ENCODE peak calls at places on chromosomes 5 and 9, in eight cellular contexts. One of them, this sample, is unnamed.

GRCh38 chr5:80238078-80238477 is 17.8 kb downstream of the SERINC5 start:
- DNase-seq in BJ: no peak
- DNase-seq in fibroblast of pulmonary artery: no peak
- DNase-seq in lung: no peak
- DNase-seq in AG04450: no peak
- DNase-seq in ovary: no peak
- DNase-seq in lower lobe of right lung: no peak
- DNase-seq in CD8-positive, alpha-beta T cell: no peak
- DNase-seq in this sample: no peak

GRCh38 chr5:69414885-69415583 is at the start of gene MARVELD2:
- DNase-seq in fibroblast of pulmonary artery: peak; percentile 31
- DNase-seq in lung: peak; percentile 91
- DNase-seq in lower lobe of right lung: peak; percentile 96
- DNase-seq in ovary: peak; percentile 36
- DNase-seq in AG04450: no peak
- DNase-seq in BJ: no peak
- DNase-seq in CD8-positive, alpha-beta T cell: peak; percentile 56
- DNase-seq in this sample: no peak

GRCh38 chr5:62183727-62184126 is 122.3 kb upstream of the KIF2A start:
- DNase-seq in BJ: no peak
- DNase-seq in lung: no peak
- DNase-seq in fibroblast of pulmonary artery: no peak
- DNase-seq in ovary: no peak
- DNase-seq in CD8-positive, alpha-beta T cell: no peak
- DNase-seq in AG04450: no peak
- DNase-seq in lower lobe of right lung: no peak
- DNase-seq in this sample: no peak

GRCh38 chr5:179827684-179828083 is 7.0 kb downstream of the SQSTM1 start:
- DNase-seq in BJ: no peak
- DNase-seq in CD8-positive, alpha-beta T cell: no peak
- DNase-seq in AG04450: no peak
- DNase-seq in lung: no peak
- DNase-seq in fibroblast of pulmonary artery: no peak
- DNase-seq in ovary: no peak
- DNase-seq in lower lobe of right lung: peak; percentile 75
- DNase-seq in this sample: no peak

GRCh38 chr5:75053286-75054109 is 1.1 kb upstream of the GCNT4 start:
- DNase-seq in CD8-positive, alpha-beta T cell: peak; percentile 76
- DNase-seq in lower lobe of right lung: peak; percentile 71
- DNase-seq in fibroblast of pulmonary artery: peak; percentile 74
- DNase-seq in lung: peak; percentile 61
- DNase-seq in ovary: peak; percentile 68
- DNase-seq in BJ: no peak
- DNase-seq in AG04450: no peak
- DNase-seq in this sample: peak; percentile 41

GRCh38 chr9:110058304-110058953 is 149.5 kb downstream of the C9orf152 start:
- DNase-seq in lower lobe of right lung: no peak
- DNase-seq in CD8-positive, alpha-beta T cell: peak; percentile 52
- DNase-seq in lung: peak; percentile 46
- DNase-seq in AG04450: no peak
- DNase-seq in ovary: no peak
- DNase-seq in fibroblast of pulmonary artery: peak; percentile 69
- DNase-seq in BJ: no peak
- DNase-seq in this sample: no peak

GRCh38 chr5:111463304-111463703 is 49.0 kb downstream of the STARD4 start:
- DNase-seq in CD8-positive, alpha-beta T cell: no peak
- DNase-seq in ovary: no peak
- DNase-seq in lower lobe of right lung: no peak
- DNase-seq in BJ: no peak
- DNase-seq in fibroblast of pulmonary artery: no peak
- DNase-seq in AG04450: no peak
- DNase-seq in lung: no peak
- DNase-seq in this sample: no peak

GRCh38 chr5:60677831-60678664 is 21.9 kb downstream of the DEPDC1B start:
- DNase-seq in lung: no peak
- DNase-seq in ovary: no peak
- DNase-seq in CD8-positive, alpha-beta T cell: no peak
- DNase-seq in BJ: no peak
- DNase-seq in lower lobe of right lung: no peak
- DNase-seq in fibroblast of pulmonary artery: peak; percentile 80
- DNase-seq in AG04450: no peak
- DNase-seq in this sample: no peak

GRCh38 chr5:54309751-54310432 is 481 bp downstream of the ARL15 start:
- DNase-seq in BJ: no peak
- DNase-seq in AG04450: no peak
- DNase-seq in CD8-positive, alpha-beta T cell: peak; percentile 61
- DNase-seq in ovary: peak; percentile 30
- DNase-seq in lower lobe of right lung: peak; percentile 65
- DNase-seq in lung: peak; percentile 35
- DNase-seq in fibroblast of pulmonary artery: peak; percentile 20
- DNase-seq in this sample: no peak

GRCh38 chr9:4099961-4100360 is 199.9 kb downstream of the GLIS3 start:
- DNase-seq in CD8-positive, alpha-beta T cell: no peak
- DNase-seq in AG04450: no peak
- DNase-seq in ovary: no peak
- DNase-seq in lower lobe of right lung: no peak
- DNase-seq in BJ: peak; percentile 69
- DNase-seq in lung: no peak
- DNase-seq in fibroblast of pulmonary artery: peak; percentile 63
- DNase-seq in this sample: peak; percentile 95

GRCh38 chr5:40291338-40291737 is 388.4 kb upstream of the PTGER4 start:
- DNase-seq in fibroblast of pulmonary artery: peak; percentile 35
- DNase-seq in lower lobe of right lung: no peak
- DNase-seq in BJ: no peak
- DNase-seq in AG04450: no peak
- DNase-seq in lung: no peak
- DNase-seq in CD8-positive, alpha-beta T cell: no peak
- DNase-seq in ovary: no peak
- DNase-seq in this sample: peak; percentile 2

GRCh38 chr5:127562252-127562651 is 44.8 kb downstream of the PRRC1 start:
- DNase-seq in lower lobe of right lung: no peak
- DNase-seq in AG04450: no peak
- DNase-seq in lung: no peak
- DNase-seq in BJ: no peak
- DNase-seq in ovary: no peak
- DNase-seq in CD8-positive, alpha-beta T cell: no peak
- DNase-seq in fibroblast of pulmonary artery: peak; percentile 31
- DNase-seq in this sample: no peak

GRCh38 chr5:142014911-142015584 is 2.2 kb upstream of the GNPDA1 start:
- DNase-seq in fibroblast of pulmonary artery: peak; percentile 70
- DNase-seq in CD8-positive, alpha-beta T cell: no peak
- DNase-seq in BJ: no peak
- DNase-seq in lung: no peak
- DNase-seq in AG04450: no peak
- DNase-seq in ovary: no peak
- DNase-seq in lower lobe of right lung: no peak
- DNase-seq in this sample: peak; percentile 8

GRCh38 chr5:87733918-87734317 is 321.2 kb upstream of the CCNH start:
- DNase-seq in AG04450: no peak
- DNase-seq in lung: no peak
- DNase-seq in ovary: no peak
- DNase-seq in CD8-positive, alpha-beta T cell: no peak
- DNase-seq in lower lobe of right lung: no peak
- DNase-seq in BJ: no peak
- DNase-seq in fibroblast of pulmonary artery: no peak
- DNase-seq in this sample: no peak

GRCh38 chr9:93054758-93055704 is 3.5 kb upstream of the SUSD3 start:
- DNase-seq in ovary: no peak
- DNase-seq in lower lobe of right lung: no peak
- DNase-seq in CD8-positive, alpha-beta T cell: no peak
- DNase-seq in lung: no peak
- DNase-seq in AG04450: no peak
- DNase-seq in fibroblast of pulmonary artery: no peak
- DNase-seq in BJ: no peak
- DNase-seq in this sample: no peak

GRCh38 chr5:78060421-78060820 is 234.1 kb downstream of the AP3B1 start:
- DNase-seq in lower lobe of right lung: no peak
- DNase-seq in CD8-positive, alpha-beta T cell: no peak
- DNase-seq in BJ: no peak
- DNase-seq in AG04450: peak; percentile 15
- DNase-seq in fibroblast of pulmonary artery: peak; percentile 30
- DNase-seq in ovary: no peak
- DNase-seq in lung: no peak
- DNase-seq in this sample: no peak

GRCh38 chr5:173890195-173890951 is 2.2 kb downstream of the CPEB4 start:
- DNase-seq in fibroblast of pulmonary artery: peak; percentile 55
- DNase-seq in AG04450: no peak
- DNase-seq in lung: no peak
- DNase-seq in ovary: peak; percentile 44
- DNase-seq in CD8-positive, alpha-beta T cell: no peak
- DNase-seq in lower lobe of right lung: no peak
- DNase-seq in BJ: no peak
- DNase-seq in this sample: no peak

GRCh38 chr5:139655727-139656271 is 7.7 kb downstream of the CXXC5 start:
- DNase-seq in fibroblast of pulmonary artery: no peak
- DNase-seq in CD8-positive, alpha-beta T cell: no peak
- DNase-seq in AG04450: no peak
- DNase-seq in ovary: no peak
- DNase-seq in lower lobe of right lung: peak; percentile 75
- DNase-seq in BJ: no peak
- DNase-seq in lung: no peak
- DNase-seq in this sample: no peak

GRCh38 chr5:65925601-65926275 is 637 bp upstream of the ERBIN start:
- DNase-seq in lung: peak; percentile 80
- DNase-seq in BJ: peak; percentile 43
- DNase-seq in fibroblast of pulmonary artery: peak; percentile 90
- DNase-seq in ovary: peak; percentile 87
- DNase-seq in lower lobe of right lung: peak; percentile 85
- DNase-seq in AG04450: peak; percentile 50
- DNase-seq in CD8-positive, alpha-beta T cell: no peak
- DNase-seq in this sample: peak; percentile 60

GRCh38 chr5:56112526-56113121 is 117.9 kb upstream of the IL6ST start:
- DNase-seq in BJ: peak; percentile 96
- DNase-seq in fibroblast of pulmonary artery: peak; percentile 43
- DNase-seq in lung: no peak
- DNase-seq in lower lobe of right lung: no peak
- DNase-seq in CD8-positive, alpha-beta T cell: no peak
- DNase-seq in ovary: no peak
- DNase-seq in AG04450: no peak
- DNase-seq in this sample: no peak

GRCh38 chr9:106880863-106881262 is 17.9 kb downstream of the ZNF462 start:
- DNase-seq in AG04450: no peak
- DNase-seq in CD8-positive, alpha-beta T cell: no peak
- DNase-seq in lung: no peak
- DNase-seq in BJ: no peak
- DNase-seq in ovary: no peak
- DNase-seq in fibroblast of pulmonary artery: peak; percentile 64
- DNase-seq in lower lobe of right lung: no peak
- DNase-seq in this sample: no peak

GRCh38 chr5:152378730-152379129 is 26.3 kb downstream of the NMUR2 start:
- DNase-seq in ovary: no peak
- DNase-seq in AG04450: no peak
- DNase-seq in lung: no peak
- DNase-seq in CD8-positive, alpha-beta T cell: no peak
- DNase-seq in BJ: no peak
- DNase-seq in lower lobe of right lung: no peak
- DNase-seq in fibroblast of pulmonary artery: no peak
- DNase-seq in this sample: no peak

DNA sequence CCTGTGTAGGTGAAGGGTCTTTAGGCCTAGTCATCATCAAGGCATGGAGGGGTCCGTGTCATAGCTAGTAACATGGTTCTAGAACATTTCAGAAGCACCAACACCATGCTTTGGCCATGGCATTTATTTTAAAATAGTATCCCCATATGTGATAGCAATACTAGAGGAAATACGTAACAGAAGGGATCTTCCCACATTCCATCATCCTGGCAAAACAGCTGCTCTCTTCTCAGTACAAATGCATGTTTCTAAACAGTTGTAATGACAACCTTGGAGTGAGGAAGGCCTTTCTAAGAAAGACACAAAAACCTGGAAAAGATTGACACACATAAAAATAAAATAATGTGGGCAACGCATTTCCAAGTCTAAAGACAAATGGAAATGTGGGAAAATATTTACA is 97.6 kb downstream of the GADD45G start:
- DNase-seq in ovary: no peak
- DNase-seq in lower lobe of right lung: no peak
- DNase-seq in lung: no peak
- DNase-seq in fibroblast of pulmonary artery: peak; percentile 4
- DNase-seq in BJ: no peak
- DNase-seq in AG04450: no peak
- DNase-seq in CD8-positive, alpha-beta T cell: no peak
- DNase-seq in this sample: no peak
- H3K4me3 ChIP-seq in ovary: no peak overlapping the region
- H3K4me3 ChIP-seq in lower lobe of right lung: no peak overlapping the region
- H3K4me3 ChIP-seq in lung: no peak overlapping the region
- H3K4me3 ChIP-seq in fibroblast of pulmonary artery: no peak overlapping the region
- H3K4me3 ChIP-seq in BJ: no peak overlapping the region
- H3K4me3 ChIP-seq in AG04450: no peak overlapping the region
- H3K4me3 ChIP-seq in CD8-positive, alpha-beta T cell: no peak overlapping the region
- H3K4me3 ChIP-seq in this sample: no peak overlapping the region

GRCh38 chr5:150045512-150045911 is 40.8 kb downstream of the CSF1R start:
- DNase-seq in CD8-positive, alpha-beta T cell: no peak
- DNase-seq in BJ: no peak
- DNase-seq in ovary: no peak
- DNase-seq in lower lobe of right lung: no peak
- DNase-seq in lung: no peak
- DNase-seq in AG04450: no peak
- DNase-seq in fibroblast of pulmonary artery: no peak
- DNase-seq in this sample: no peak
- TF ChIP-seq CTCF in CD8-positive, alpha-beta T cell: no peak
- TF ChIP-seq CTCF in BJ: no peak
- TF ChIP-seq CTCF in ovary: no peak
- TF ChIP-seq CTCF in lower lobe of right lung: no peak
- TF ChIP-seq CTCF in lung: no peak
- TF ChIP-seq CTCF in AG04450: no peak
- TF ChIP-seq CTCF in fibroblast of pulmonary artery: no peak
- TF ChIP-seq CTCF in this sample: no peak

DNA sequence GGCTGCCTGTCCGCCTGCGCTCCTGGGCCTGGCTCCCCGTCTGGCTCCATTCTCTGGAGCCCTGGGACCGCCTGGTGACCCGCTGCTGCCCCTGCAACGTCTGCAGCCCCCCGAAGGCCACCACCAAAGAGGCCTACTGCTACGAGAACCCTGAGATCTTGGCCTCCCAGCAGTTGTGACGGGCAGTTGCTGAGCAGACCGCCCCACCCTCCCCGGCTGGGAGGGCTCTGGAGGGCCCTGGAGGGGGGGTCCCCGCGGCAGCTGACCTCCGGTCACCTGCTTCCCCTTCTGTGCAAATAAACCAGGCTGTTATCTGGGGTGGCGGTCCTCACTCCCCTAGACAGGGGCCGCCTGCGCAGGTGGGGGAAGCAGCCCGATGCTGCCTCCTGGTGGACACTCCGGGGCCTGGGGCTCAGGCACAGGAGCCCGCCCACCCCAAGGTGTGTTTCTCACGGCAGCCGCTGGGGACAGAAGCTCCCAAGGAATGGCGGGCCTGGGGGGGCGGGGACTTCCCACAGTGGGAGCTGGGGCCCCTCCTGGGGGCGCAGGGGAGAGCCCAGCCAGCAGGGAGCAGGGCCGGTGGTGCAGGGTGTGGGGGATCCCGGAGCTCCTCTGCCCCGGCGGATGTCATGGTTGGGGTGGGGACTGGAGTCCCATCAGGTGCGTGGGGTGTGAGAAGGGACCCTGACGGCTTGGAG is 4.7 kb upstream of the TUBB4B start:
- DNase-seq in fibroblast of pulmonary artery: peak; percentile 77
- DNase-seq in CD8-positive, alpha-beta T cell: peak; percentile 94
- DNase-seq in ovary: peak; percentile 90
- DNase-seq in BJ: no peak
- DNase-seq in lung: peak; percentile 89
- DNase-seq in AG04450: peak; percentile 33
- DNase-seq in lower lobe of right lung: peak; percentile 93
- DNase-seq in this sample: no peak
- H3K4me3 ChIP-seq in fibroblast of pulmonary artery: no peak overlapping the region
- H3K4me3 ChIP-seq in CD8-positive, alpha-beta T cell: no peak overlapping the region
- H3K4me3 ChIP-seq in ovary: peak overlapping the region; percentile 25
- H3K4me3 ChIP-seq in BJ: no peak overlapping the region
- H3K4me3 ChIP-seq in lung: no peak overlapping the region
- H3K4me3 ChIP-seq in AG04450: no peak overlapping the region
- H3K4me3 ChIP-seq in lower lobe of right lung: peak overlapping the region; percentile 17
- H3K4me3 ChIP-seq in this sample: no peak overlapping the region

GRCh38 chr5:137580030-137580429 is 80.9 kb upstream of the SPOCK1 start:
- DNase-seq in fibroblast of pulmonary artery: no peak
- DNase-seq in AG04450: no peak
- DNase-seq in ovary: no peak
- DNase-seq in lung: no peak
- DNase-seq in CD8-positive, alpha-beta T cell: no peak
- DNase-seq in BJ: no peak
- DNase-seq in lower lobe of right lung: no peak
- DNase-seq in this sample: no peak
- TF ChIP-seq CTCF in fibroblast of pulmonary artery: peak; percentile 42
- TF ChIP-seq CTCF in AG04450: peak; percentile 16
- TF ChIP-seq CTCF in ovary: no peak
- TF ChIP-seq CTCF in lung: no peak
- TF ChIP-seq CTCF in CD8-positive, alpha-beta T cell: no peak
- TF ChIP-seq CTCF in BJ: peak; percentile 30
- TF ChIP-seq CTCF in lower lobe of right lung: no peak
- TF ChIP-seq CTCF in this sample: peak; percentile 36